ENCODE peak calls at places on chromosomes 7 and 10, in nine cellular contexts. Y is IMR-90, Q is testis, R is adrenal gland, G is ovary, W is stomach, S is tibial nerve, F is A549, T is vagina. U is an unnamed sample.

GRCh38 chr7:33807779-33808482 is 97.4 kb upstream of the BMPER start:
- DNase-seq in S (no peak), W (no peak), T (peak), G (no peak), F (peak), Y (peak), R (no peak), Q (peak), U (no peak)

GRCh38 chr7:55350281-55350680 is 14.9 kb upstream of the LANCL2 start:
- DNase-seq in R (no peak), T (no peak), G (no peak), Q (no peak), F (no peak), S (no peak), Y (no peak), W (no peak), U (no peak)

GRCh38 chr7:98329100-98329871 is 47.8 kb downstream of the BRI3 start:
- DNase-seq in W (no peak), S (no peak), Q (no peak), G (no peak), Y (peak), F (no peak), T (no peak), R (no peak), U (no peak)

GRCh38 chr7:67817481-67817880 is 820.8 kb downstream of the TYW1 start:
- DNase-seq in Q (no peak), T (no peak), R (no peak), Y (no peak), W (no peak), G (no peak), S (no peak), F (no peak), U (no peak)

GRCh38 chr10:114489521-114490310 is 85.4 kb upstream of the AFAP1L2 start:
- DNase-seq in S (no peak), G (no peak), W (no peak), T (no peak), F (no peak), Y (no peak), R (no peak), Q (peak), U (no peak)

GRCh38 chr7:157318015-157318706 is 18.6 kb upstream of the DNAJB6 start:
- DNase-seq in F (no peak), T (no peak), G (no peak), Q (peak), Y (peak), S (no peak), R (peak), W (peak), U (peak)

GRCh38 chr7:42677751-42678231 is 234.1 kb downstream of the C7orf25 start:
- DNase-seq in Y (peak), W (no peak), S (no peak), F (no peak), R (peak), G (no peak), T (no peak), Q (no peak), U (no peak)

GRCh38 chr7:2044883-2045471 is 187.8 kb downstream of the MAD1L1 start:
- DNase-seq in R (no peak), S (no peak), T (no peak), F (no peak), W (no peak), G (no peak), Q (no peak), Y (no peak), U (no peak)

GRCh38 chr7:75879771-75880184 is 944 bp downstream of the RHBDD2 start:
- DNase-seq in W (no peak), F (no peak), Q (no peak), T (no peak), Y (peak), G (no peak), S (no peak), R (peak), U (no peak)

GRCh38 chr7:105060394-105060793 is 46.4 kb downstream of the KMT2E start:
- DNase-seq in G (no peak), S (no peak), Y (no peak), T (no peak), Q (no peak), R (no peak), W (no peak), F (no peak), U (no peak)

GRCh38 chr10:63199716-63200115 is 66.6 kb downstream of the NRBF2 start:
- DNase-seq in F (no peak), G (no peak), S (no peak), T (no peak), Q (no peak), W (no peak), R (no peak), Y (no peak), U (no peak)

GRCh38 chr7:158431941-158432347 is 155.7 kb downstream of the PTPRN2 start:
- DNase-seq in Y (peak), T (peak), F (peak), G (peak), W (peak), R (peak), S (peak), Q (peak), U (peak)

GRCh38 chr10:16735626-16736025 is 81.6 kb downstream of the RSU1 start:
- DNase-seq in T (no peak), R (no peak), F (no peak), Q (no peak), G (no peak), Y (no peak), W (no peak), S (no peak), U (no peak)

GRCh38 chr7:14191686-14192098 is 202.2 kb upstream of the ETV1 start:
- DNase-seq in T (no peak), Y (peak), W (no peak), Q (no peak), G (no peak), F (no peak), R (peak), S (no peak), U (no peak)

GRCh38 chr10:70856454-70856853 is 31.9 kb downstream of the PCBD1 start:
- DNase-seq in S (no peak), Y (no peak), R (peak), W (peak), G (no peak), F (no peak), T (no peak), Q (peak), U (no peak)

GRCh38 chr7:123557016-123557630 is 495 bp downstream of the NDUFA5 start:
- DNase-seq in S (no peak), Y (peak), T (no peak), G (no peak), F (no peak), W (no peak), Q (peak), R (peak), U (no peak)

DNA sequence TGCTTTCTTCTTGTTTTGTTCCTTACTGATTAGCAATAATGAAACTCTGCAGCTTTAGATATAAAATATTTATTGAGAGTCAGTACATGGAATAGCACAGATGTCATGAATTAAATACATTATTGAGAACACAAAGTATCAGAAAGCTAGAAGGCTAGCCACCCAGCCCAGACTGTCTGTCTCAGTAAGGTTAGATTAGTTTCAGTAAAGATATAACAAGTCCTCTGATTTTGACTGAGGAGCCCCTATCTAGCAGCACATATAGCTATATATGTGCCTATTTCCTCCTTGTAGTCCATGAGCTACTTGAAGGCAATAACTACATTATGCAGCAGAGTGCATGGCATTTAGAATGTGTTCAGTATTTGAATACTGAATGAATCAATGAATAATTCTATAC is 81.3 kb downstream of the NRCAM start:
- DNase-seq in F (no peak), R (no peak), Y (no peak), Q (no peak), T (no peak), G (no peak), W (no peak), S (no peak), U (no peak)
- TF ChIP-seq POLR2A in F (no peak), R (no peak), Y (no peak), Q (no peak), T (no peak), G (no peak), W (no peak), S (no peak), U (no peak)

GRCh38 chr10:90930070-90930837 is 9.4 kb upstream of the ANKRD1 start:
- DNase-seq in Y (peak), G (peak), S (no peak), W (no peak), Q (peak), T (no peak), R (no peak), F (peak), U (no peak)
- TF ChIP-seq POLR2A in Y (peak), G (no peak), S (no peak), W (no peak), Q (no peak), T (no peak), R (no peak), F (no peak), U (no peak)

GRCh38 chr10:86670290-86670811 is 2.0 kb downstream of the LDB3 start:
- DNase-seq in W (no peak), R (no peak), Y (no peak), T (no peak), G (no peak), Q (no peak), F (no peak), S (no peak), U (no peak)
- TF ChIP-seq POLR2A in W (no peak), R (no peak), Y (no peak), T (no peak), G (no peak), Q (no peak), F (no peak), S (no peak), U (no peak)

DNA sequence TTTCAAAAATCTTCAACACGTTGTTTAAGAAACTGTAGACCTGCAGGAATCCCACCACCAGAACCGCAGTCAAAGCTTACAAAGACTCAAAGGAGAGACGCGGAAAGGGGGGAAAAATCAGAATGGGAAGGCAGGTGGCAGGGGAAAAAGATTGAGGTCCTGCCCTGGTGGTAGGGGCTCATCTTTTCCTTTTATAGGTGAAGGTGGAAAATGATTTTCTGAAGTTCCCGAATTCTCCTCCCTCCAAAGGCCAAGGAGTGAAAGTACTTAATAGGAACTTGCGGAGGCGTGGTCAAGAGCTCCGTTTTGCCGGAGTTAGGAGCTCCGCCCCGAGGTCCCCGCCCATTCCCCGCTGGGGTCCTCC is 729 bp downstream of the BBIP1 start:
- DNase-seq in T (peak), G (no peak), S (peak), Q (peak), R (peak), F (peak), Y (peak), W (peak), U (no peak)
- TF ChIP-seq POLR2A in T (no peak), G (no peak), S (peak), Q (no peak), R (no peak), F (no peak), Y (no peak), W (no peak), U (no peak)

U was measured in upper lobe of left lung.